ENCODE peak calls at places on chromosomes 11 and 22, in seven cellular contexts. One of them, this sample, is unnamed.

GRCh38 chr11:120334894-120335462 is 1.2 kb upstream of the ARHGEF12 start:
- DNase-seq in fibroblast of mammary gland: peak
- DNase-seq in stimulated activated naive CD4-positive, alpha-beta T cell: no peak
- DNase-seq in epithelial cell of proximal tubule: no peak
- DNase-seq in EL: peak
- DNase-seq in Kasumi-1: peak
- DNase-seq in nephron progenitor cell: peak
- DNase-seq in this sample: peak

GRCh38 chr11:32435152-32435480 is 223 bp downstream of the WT1 start:
- DNase-seq in fibroblast of mammary gland: no peak
- DNase-seq in stimulated activated naive CD4-positive, alpha-beta T cell: no peak
- DNase-seq in epithelial cell of proximal tubule: no peak
- DNase-seq in EL: no peak
- DNase-seq in Kasumi-1: peak
- DNase-seq in nephron progenitor cell: no peak
- DNase-seq in this sample: no peak

GRCh38 chr11:33869511-33870422 is 22.1 kb downstream of the LMO2 start:
- DNase-seq in fibroblast of mammary gland: peak
- DNase-seq in stimulated activated naive CD4-positive, alpha-beta T cell: no peak
- DNase-seq in epithelial cell of proximal tubule: no peak
- DNase-seq in EL: peak
- DNase-seq in Kasumi-1: peak
- DNase-seq in nephron progenitor cell: peak
- DNase-seq in this sample: peak

GRCh38 chr11:30919389-30920172 is 333.4 kb upstream of the MPPED2 start:
- DNase-seq in fibroblast of mammary gland: peak
- DNase-seq in stimulated activated naive CD4-positive, alpha-beta T cell: no peak
- DNase-seq in epithelial cell of proximal tubule: peak
- DNase-seq in EL: no peak
- DNase-seq in Kasumi-1: peak
- DNase-seq in nephron progenitor cell: no peak
- DNase-seq in this sample: no peak

GRCh38 chr11:67280791-67281551 is 8.1 kb upstream of the ANKRD13D start:
- DNase-seq in fibroblast of mammary gland: no peak
- DNase-seq in stimulated activated naive CD4-positive, alpha-beta T cell: no peak
- DNase-seq in epithelial cell of proximal tubule: no peak
- DNase-seq in EL: no peak
- DNase-seq in Kasumi-1: no peak
- DNase-seq in nephron progenitor cell: no peak
- DNase-seq in this sample: no peak

GRCh38 chr11:122601131-122602125 is 54.1 kb upstream of the UBASH3B start:
- DNase-seq in fibroblast of mammary gland: peak
- DNase-seq in stimulated activated naive CD4-positive, alpha-beta T cell: no peak
- DNase-seq in epithelial cell of proximal tubule: no peak
- DNase-seq in EL: peak
- DNase-seq in Kasumi-1: no peak
- DNase-seq in nephron progenitor cell: no peak
- DNase-seq in this sample: peak

GRCh38 chr11:31236052-31236652 is 133.4 kb downstream of the DCDC1 start:
- DNase-seq in fibroblast of mammary gland: peak
- DNase-seq in stimulated activated naive CD4-positive, alpha-beta T cell: no peak
- DNase-seq in epithelial cell of proximal tubule: no peak
- DNase-seq in EL: peak
- DNase-seq in Kasumi-1: peak
- DNase-seq in nephron progenitor cell: no peak
- DNase-seq in this sample: peak

GRCh38 chr11:34792143-34792542 is 124.0 kb downstream of the APIP start:
- DNase-seq in fibroblast of mammary gland: no peak
- DNase-seq in stimulated activated naive CD4-positive, alpha-beta T cell: no peak
- DNase-seq in epithelial cell of proximal tubule: no peak
- DNase-seq in EL: no peak
- DNase-seq in Kasumi-1: no peak
- DNase-seq in nephron progenitor cell: no peak
- DNase-seq in this sample: no peak

GRCh38 chr22:31977141-31977781 is 32.9 kb downstream of the YWHAH start:
- DNase-seq in fibroblast of mammary gland: peak
- DNase-seq in stimulated activated naive CD4-positive, alpha-beta T cell: peak
- DNase-seq in epithelial cell of proximal tubule: no peak
- DNase-seq in EL: peak
- DNase-seq in Kasumi-1: peak
- DNase-seq in nephron progenitor cell: peak
- DNase-seq in this sample: peak

GRCh38 chr11:17496406-17496805 is 19.8 kb upstream of the ABCC8 start:
- DNase-seq in fibroblast of mammary gland: peak
- DNase-seq in stimulated activated naive CD4-positive, alpha-beta T cell: no peak
- DNase-seq in epithelial cell of proximal tubule: no peak
- DNase-seq in EL: no peak
- DNase-seq in Kasumi-1: no peak
- DNase-seq in nephron progenitor cell: no peak
- DNase-seq in this sample: peak

GRCh38 chr11:97336064-97336463 is 946.3 kb downstream of the JRKL start:
- DNase-seq in fibroblast of mammary gland: no peak
- DNase-seq in stimulated activated naive CD4-positive, alpha-beta T cell: no peak
- DNase-seq in epithelial cell of proximal tubule: no peak
- DNase-seq in EL: no peak
- DNase-seq in Kasumi-1: no peak
- DNase-seq in nephron progenitor cell: no peak
- DNase-seq in this sample: no peak

GRCh38 chr11:41235670-41236069 is 223.8 kb downstream of the LRRC4C start:
- DNase-seq in fibroblast of mammary gland: no peak
- DNase-seq in stimulated activated naive CD4-positive, alpha-beta T cell: no peak
- DNase-seq in epithelial cell of proximal tubule: no peak
- DNase-seq in EL: no peak
- DNase-seq in Kasumi-1: no peak
- DNase-seq in nephron progenitor cell: no peak
- DNase-seq in this sample: no peak

GRCh38 chr22:41369089-41369745 is 12.5 kb upstream of the TEF start:
- DNase-seq in fibroblast of mammary gland: no peak
- DNase-seq in stimulated activated naive CD4-positive, alpha-beta T cell: no peak
- DNase-seq in epithelial cell of proximal tubule: no peak
- DNase-seq in EL: no peak
- DNase-seq in Kasumi-1: no peak
- DNase-seq in nephron progenitor cell: no peak
- DNase-seq in this sample: peak

GRCh38 chr22:30304495-30305244 is 15.4 kb upstream of the CASTOR1 start:
- DNase-seq in fibroblast of mammary gland: no peak
- DNase-seq in stimulated activated naive CD4-positive, alpha-beta T cell: no peak
- DNase-seq in epithelial cell of proximal tubule: no peak
- DNase-seq in EL: no peak
- DNase-seq in Kasumi-1: no peak
- DNase-seq in nephron progenitor cell: no peak
- DNase-seq in this sample: peak

This sample was measured in G401.